ENCODE peak calls at places on chromosome 5, in six cellular contexts. Q, X, J, V, R and I are unnamed samples.

GRCh38 chr5:104344809-104345512 is 782.4 kb upstream of the NUDT12 start:
- DNase-seq in V (no peak), X (no peak), J (peak; percentile 68), Q (no peak), R (no peak), I (no peak)

GRCh38 chr5:62596096-62596495 is 17.5 kb downstream of the LRRC70 start:
- DNase-seq in Q (no peak), R (no peak), J (no peak), V (no peak), X (no peak), I (no peak)

GRCh38 chr5:74206571-74207550 is 433.7 kb downstream of the ENC1 start:
- DNase-seq in J (peak; percentile 84), V (no peak), R (peak; percentile 58), Q (peak; percentile 17), X (no peak), I (peak; percentile 86)

GRCh38 chr5:10333154-10334006 is 20.1 kb upstream of the MARCHF6 start:
- DNase-seq in V (no peak), J (no peak), R (peak; percentile 54), X (no peak), Q (peak; percentile 51), I (peak; percentile 84)

GRCh38 chr5:7146886-7147285 is 249.1 kb upstream of the ADCY2 start:
- DNase-seq in J (no peak), R (no peak), X (no peak), Q (peak; percentile 31), V (no peak), I (no peak)

GRCh38 chr5:83450183-83450839 is 21.2 kb upstream of the VCAN start:
- DNase-seq in V (no peak), R (no peak), J (no peak), X (no peak), Q (no peak), I (no peak)

GRCh38 chr5:156497816-156498215 is 170.9 kb downstream of the SGCD start:
- DNase-seq in J (peak; percentile 39), R (no peak), Q (no peak), V (no peak), X (no peak), I (no peak)

GRCh38 chr5:89437450-89438435 is 554.8 kb upstream of the MEF2C start:
- DNase-seq in R (no peak), Q (no peak), X (no peak), J (peak; percentile 83), V (no peak), I (no peak)

GRCh38 chr5:42586625-42587024 is 163.4 kb downstream of the GHR start:
- DNase-seq in Q (no peak), X (peak; percentile 89), V (no peak), J (no peak), R (peak; percentile 45), I (peak; percentile 90)

GRCh38 chr5:172403191-172403794 is 51.0 kb downstream of the SH3PXD2B start:
- DNase-seq in R (peak; percentile 74), X (no peak), J (peak; percentile 78), V (no peak), Q (peak; percentile 63), I (no peak)

GRCh38 chr5:38420246-38420645 is 136.2 kb downstream of the LIFR start:
- DNase-seq in J (no peak), V (no peak), X (no peak), Q (no peak), R (no peak), I (no peak)

GRCh38 chr5:50667079-50667652 is 729 bp downstream of the PARP8 start:
- DNase-seq in X (no peak), Q (peak; percentile 52), V (no peak), R (peak; percentile 65), J (peak; percentile 19), I (no peak)

GRCh38 chr5:116438979-116439554 is 135.6 kb downstream of the SEMA6A start:
- DNase-seq in X (no peak), J (no peak), V (no peak), Q (no peak), R (no peak), I (no peak)

GRCh38 chr5:71887680-71888079 is 168.6 kb downstream of the CARTPT start:
- DNase-seq in J (peak; percentile 83), Q (no peak), R (no peak), V (no peak), X (peak; percentile 49), I (peak; percentile 64)

GRCh38 chr5:57839025-57839424 is 356.4 kb upstream of the ACTBL2 start:
- DNase-seq in R (no peak), Q (no peak), X (no peak), V (no peak), J (no peak), I (no peak)

GRCh38 chr5:123180178-123180577 is 91.1 kb downstream of the PRDM6 start:
- DNase-seq in J (peak; percentile 25), R (peak; percentile 60), Q (no peak), X (no peak), V (no peak), I (no peak)

GRCh38 chr5:33837301-33837700 is 54.5 kb downstream of the ADAMTS12 start:
- DNase-seq in R (no peak), V (no peak), Q (no peak), X (no peak), J (no peak), I (no peak)

GRCh38 chr5:54194326-54194725 is 116.0 kb downstream of the ARL15 start:
- DNase-seq in X (no peak), R (no peak), J (no peak), Q (no peak), V (no peak), I (no peak)

GRCh38 chr5:39419830-39420229 is 5.0 kb downstream of the DAB2 start:
- DNase-seq in X (no peak), J (no peak), Q (no peak), V (no peak), R (no peak), I (no peak)

GRCh38 chr5:88732181-88732633 is 150.8 kb downstream of the MEF2C start:
- DNase-seq in J (peak; percentile 83), X (no peak), V (no peak), R (peak; percentile 33), Q (peak; percentile 43), I (no peak)

GRCh38 chr5:11143456-11144267 is 382.6 kb upstream of the DAP start:
- DNase-seq in R (no peak), J (peak; percentile 62), Q (no peak), X (no peak), V (no peak), I (no peak)

GRCh38 chr5:177366528-177367322 is 9.0 kb downstream of the RGS14 start:
- DNase-seq in V (no peak), J (peak; percentile 57), Q (peak; percentile 88), R (peak; percentile 89), X (peak; percentile 97), I (peak; percentile 94)

GRCh38 chr5:159874308-159874707 is 42.0 kb upstream of the ADRA1B start:
- DNase-seq in Q (no peak), X (no peak), R (no peak), J (peak; percentile 48), V (no peak), I (no peak)

GRCh38 chr5:141875795-141876627 is 2.2 kb downstream of the PCDH1 start:
- DNase-seq in Q (peak; percentile 86), J (no peak), V (no peak), R (no peak), X (peak; percentile 93), I (no peak)
- H3K4me3 ChIP-seq in Q (peak overlapping the region; percentile 86), J (peak overlapping the region; percentile 51), V (peak overlapping the region; percentile 27), R (peak overlapping the region; percentile 71), X (peak overlapping the region; percentile 49), I (peak overlapping the region; percentile 73)

GRCh38 chr5:149803153-149803552 is 73.0 kb downstream of the PPARGC1B start:
- DNase-seq in R (no peak), X (no peak), J (no peak), V (no peak), Q (no peak), I (no peak)

GRCh38 chr5:149802008-149802407 is 71.9 kb downstream of the PPARGC1B start:
- DNase-seq in R (no peak), Q (no peak), J (no peak), V (no peak), X (peak; percentile 36), I (no peak)

GRCh38 chr5:149801307-149801985 is 71.3 kb downstream of the PPARGC1B start:
- DNase-seq in R (no peak), V (no peak), J (no peak), Q (no peak), X (peak; percentile 53), I (no peak)

GRCh38 chr5:149804478-149805450 is 74.7 kb downstream of the PPARGC1B start:
- DNase-seq in J (no peak), X (no peak), R (no peak), Q (no peak), V (no peak), I (no peak)

GRCh38 chr5:149803641-149804468 is 73.7 kb downstream of the PPARGC1B start:
- DNase-seq in V (no peak), Q (no peak), X (peak; percentile 35), R (no peak), J (no peak), I (no peak)
- H3K4me1 ChIP-seq in V (no peaks in the 10 kb centered on the region), Q (peaks cover 70% of the 10 kb centered on the region), X (peaks cover 48% of the 10 kb centered on the region), R (peaks cover 98% of the 10 kb centered on the region), J (peaks cover 21% of the 10 kb centered on the region), I (peaks cover 88% of the 10 kb centered on the region)

GRCh38 chr5:35617435-35618296 is at the start of gene SPEF2:
- DNase-seq in X (peak; percentile 56), V (peak; percentile 65), J (peak; percentile 84), Q (peak; percentile 84), R (peak; percentile 77), I (peak; percentile 93)

GRCh38 chr5:35622974-35623373 is 5.3 kb downstream of the SPEF2 start:
- DNase-seq in J (no peak), X (no peak), R (no peak), V (no peak), Q (no peak), I (no peak)

GRCh38 chr5:35618297-35618636 is 604 bp downstream of the SPEF2 start:
- DNase-seq in R (no peak), X (no peak), J (no peak), Q (no peak), V (no peak), I (no peak)

GRCh38 chr5:35617060-35617434 is 616 bp upstream of the SPEF2 start:
- DNase-seq in R (no peak), J (no peak), V (no peak), Q (no peak), X (no peak), I (no peak)

GRCh38 chr5:35618791-35619190 is 1.1 kb downstream of the SPEF2 start:
- DNase-seq in Q (no peak), V (no peak), R (no peak), X (no peak), J (no peak), I (no peak)
- H3K4me3 ChIP-seq in Q (no peak overlapping the region), V (no peak overlapping the region), R (peak overlapping the region; percentile 80), X (no peak overlapping the region), J (no peak overlapping the region), I (no peak overlapping the region)

GRCh38 chr5:174399411-174399810 is 325.0 kb upstream of the MSX2 start:
- DNase-seq in V (no peak), Q (no peak), R (no peak), X (no peak), J (no peak), I (peak; percentile 60)

GRCh38 chr5:174398171-174398570 is 326.2 kb upstream of the MSX2 start:
- DNase-seq in R (no peak), X (no peak), V (no peak), Q (no peak), J (no peak), I (peak; percentile 57)

GRCh38 chr5:174401793-174402192 is 322.6 kb upstream of the MSX2 start:
- DNase-seq in V (no peak), J (no peak), X (no peak), R (no peak), Q (no peak), I (no peak)

GRCh38 chr5:174397206-174397605 is 327.2 kb upstream of the MSX2 start:
- DNase-seq in J (no peak), X (no peak), V (no peak), R (no peak), Q (no peak), I (peak; percentile 82)

GRCh38 chr5:174396541-174396940 is 327.8 kb upstream of the MSX2 start:
- DNase-seq in V (no peak), J (no peak), X (no peak), R (no peak), Q (no peak), I (peak; percentile 86)
- H3K4me1 ChIP-seq in V (no peaks in the 10 kb centered on the region), J (no peaks in the 10 kb centered on the region), X (no peaks in the 10 kb centered on the region), R (no peaks in the 10 kb centered on the region), Q (no peaks in the 10 kb centered on the region), I (no peaks in the 10 kb centered on the region)